ENCODE peak calls at places on chromosomes 6 and 20, in six cellular contexts. E is H7, W is left ventricle myocardium superior, F is brain microvascular endothelial cell, Q is midbrain, S is breast epithelium. N is an unnamed sample.

GRCh38 chr20:45459606-45460005 is 9.9 kb upstream of the WFDC2 start:
- DNase-seq in E (no peak), W (no peak), F (no peak), Q (no peak), S (no peak), N (no peak)

GRCh38 chr6:80446454-80447045 is 340.1 kb downstream of the BCKDHB start:
- DNase-seq in E (no peak), W (no peak), F (no peak), Q (no peak), S (no peak), N (peak)

GRCh38 chr6:156396068-156396771 is 381.0 kb upstream of the ARID1B start:
- DNase-seq in E (peak), W (no peak), F (no peak), Q (no peak), S (no peak), N (no peak)

GRCh38 chr6:152091851-152092341 is 284.4 kb downstream of the ESR1 start:
- DNase-seq in E (no peak), W (peak), F (no peak), Q (no peak), S (no peak), N (no peak)

GRCh38 chr6:30556006-30556713 is at the start of gene GNL1:
- DNase-seq in E (peak), W (peak), F (peak), Q (peak), S (peak), N (peak)

GRCh38 chr6:155417454-155417853 is 38.2 kb downstream of the NOX3 start:
- DNase-seq in E (no peak), W (no peak), F (no peak), Q (no peak), S (no peak), N (no peak)

GRCh38 chr6:87832025-87832825 is 130.2 kb upstream of the AKIRIN2 start:
- DNase-seq in E (peak), W (no peak), F (no peak), Q (peak), S (no peak), N (peak)

GRCh38 chr6:140276719-140277118 is 902.3 kb upstream of the CITED2 start:
- DNase-seq in E (no peak), W (no peak), F (no peak), Q (no peak), S (no peak), N (no peak)

GRCh38 chr6:14017626-14018475 is 93.1 kb downstream of the RNF182 start:
- DNase-seq in E (peak), W (no peak), F (no peak), Q (no peak), S (no peak), N (no peak)

GRCh38 chr6:1436334-1437306 is 47.2 kb downstream of the FOXF2 start:
- DNase-seq in E (peak), W (no peak), F (peak), Q (peak), S (no peak), N (peak)

GRCh38 chr6:136408205-136408604 is 118.6 kb upstream of the BCLAF1 start:
- DNase-seq in E (no peak), W (no peak), F (no peak), Q (no peak), S (no peak), N (no peak)

GRCh38 chr20:2946988-2947961 is 74.0 kb downstream of the PTPRA start:
- DNase-seq in E (no peak), W (no peak), F (peak), Q (peak), S (no peak), N (no peak)

GRCh38 chr20:16459019-16459700 is 114.1 kb downstream of the KIF16B start:
- DNase-seq in E (no peak), W (peak), F (peak), Q (no peak), S (no peak), N (peak)

GRCh38 chr20:1377341-1377871 is 15.4 kb downstream of the FKBP1A start:
- DNase-seq in E (no peak), W (no peak), F (no peak), Q (no peak), S (no peak), N (no peak)

GRCh38 chr6:52293067-52293466 is 8.5 kb upstream of the MCM3 start:
- DNase-seq in E (no peak), W (no peak), F (no peak), Q (no peak), S (no peak), N (no peak)

GRCh38 chr6:139308936-139309603 is 17.3 kb upstream of the TXLNB start:
- DNase-seq in E (no peak), W (no peak), F (peak), Q (no peak), S (no peak), N (no peak)

GRCh38 chr6:129491436-129491835 is 218.5 kb downstream of the ARHGAP18 start:
- DNase-seq in E (no peak), W (no peak), F (peak), Q (no peak), S (no peak), N (no peak)

GRCh38 chr6:296151-297122 is 4.2 kb downstream of the DUSP22 start:
- DNase-seq in E (no peak), W (peak), F (no peak), Q (no peak), S (no peak), N (no peak)

GRCh38 chr20:51446656-51447055 is 95.9 kb downstream of the NFATC2 start:
- DNase-seq in E (no peak), W (no peak), F (peak), Q (no peak), S (no peak), N (peak)

GRCh38 chr20:11008444-11008843 is 334.6 kb upstream of the JAG1 start:
- DNase-seq in E (no peak), W (no peak), F (no peak), Q (no peak), S (no peak), N (no peak)

GRCh38 chr6:136404627-136405310 is 115.1 kb upstream of the BCLAF1 start:
- DNase-seq in E (no peak), W (no peak), F (no peak), Q (no peak), S (no peak), N (no peak)

GRCh38 chr6:140052757-140053729 is 678.6 kb upstream of the CITED2 start:
- DNase-seq in E (peak), W (no peak), F (peak), Q (no peak), S (no peak), N (peak)

GRCh38 chr20:38610521-38610920 is 8.9 kb downstream of the ARHGAP40 start:
- DNase-seq in E (no peak), W (no peak), F (peak), Q (no peak), S (no peak), N (peak)

GRCh38 chr20:53399592-53400335 is 193.9 kb downstream of the ZNF217 start:
- DNase-seq in E (no peak), W (peak), F (no peak), Q (no peak), S (no peak), N (no peak)

GRCh38 chr6:11460001-11460668 is 77.4 kb upstream of the TMEM170B start:
- DNase-seq in E (no peak), W (no peak), F (peak), Q (no peak), S (no peak), N (peak)

GRCh38 chr6:69827491-69827890 is 30.7 kb upstream of the LMBRD1 start:
- DNase-seq in E (no peak), W (no peak), F (peak), Q (no peak), S (no peak), N (no peak)

GRCh38 chr6:29702519-29703103 is 20.6 kb upstream of the HLA-F start:
- DNase-seq in E (peak), W (peak), F (peak), Q (no peak), S (no peak), N (peak)

GRCh38 chr6:13288969-13289391 is 39.4 kb downstream of the TBC1D7 start:
- DNase-seq in E (no peak), W (no peak), F (no peak), Q (no peak), S (no peak), N (no peak)

GRCh38 chr20:22557403-22558276 is 26.7 kb downstream of the FOXA2 start:
- DNase-seq in E (no peak), W (no peak), F (no peak), Q (no peak), S (no peak), N (no peak)

GRCh38 chr6:56595490-56596122 is 47.1 kb downstream of the DST start:
- DNase-seq in E (peak), W (no peak), F (peak), Q (peak), S (no peak), N (no peak)

GRCh38 chr20:2693286-2693995 is 861 bp downstream of the EBF4 start:
- DNase-seq in E (peak), W (peak), F (no peak), Q (peak), S (no peak), N (no peak)

GRCh38 chr6:122400121-122400450 is 634 bp downstream of the HSF2 start:
- DNase-seq in E (no peak), W (no peak), F (peak), Q (no peak), S (no peak), N (no peak)

GRCh38 chr6:5995705-5996686 is 10.7 kb downstream of the NRN1 start:
- DNase-seq in E (peak), W (peak), F (peak), Q (no peak), S (no peak), N (no peak)

GRCh38 chr20:25018841-25019240 is 26.3 kb upstream of the APMAP start:
- DNase-seq in E (no peak), W (no peak), F (no peak), Q (no peak), S (peak), N (no peak)

GRCh38 chr20:50690979-50691584 is at the start of gene RIPOR3:
- DNase-seq in E (peak), W (peak), F (no peak), Q (no peak), S (no peak), N (no peak)

N was measured in RCC 7860.